ENCODE peak calls at places on chromosomes 3 and 15, in nine cellular contexts. T is AML-193, D is EL, E is tibial artery, L is globus pallidus, M is Daoy, U is MCF 10A, W is astrocyte of the spinal cord, N is M059J. K is an unnamed sample.
A peak's percentile ranks its signal among the peaks of the same experiment; 100 is the strongest.

GRCh38 chr3:122959339-122959738 is 68.2 kb downstream of the SEMA5B start:
- DNase-seq in T (no peak), D (no peak), E (no peak), L (no peak), M (no peak), U (no peak), W (no peak), N (no peak), K (no peak)

GRCh38 chr3:115784739-115785571 is 161.6 kb downstream of the GAP43 start:
- DNase-seq in T (no peak), D (peak; percentile 88), E (no peak), L (peak; percentile 13), M (peak; percentile 80), U (no peak), W (peak; percentile 80), N (peak; percentile 71), K (peak; percentile 77)

GRCh38 chr3:120645083-120645800 is 36.8 kb downstream of the HGD start:
- DNase-seq in T (no peak), D (peak; percentile 21), E (no peak), L (no peak), M (peak; percentile 52), U (no peak), W (no peak), N (peak; percentile 15), K (peak; percentile 87)

GRCh38 chr3:98986073-98986472 is 84.6 kb upstream of the DCBLD2 start:
- DNase-seq in T (no peak), D (peak; percentile 98), E (no peak), L (no peak), M (peak; percentile 77), U (peak; percentile 39), W (peak; percentile 87), N (peak; percentile 86), K (no peak)

GRCh38 chr3:146374146-146374545 is 95.2 kb downstream of the PLSCR2 start:
- DNase-seq in T (no peak), D (no peak), E (no peak), L (no peak), M (no peak), U (no peak), W (no peak), N (peak; percentile 26), K (no peak)

GRCh38 chr15:52021892-52022540 is 3.0 kb downstream of the MAPK6 start:
- DNase-seq in T (no peak), D (no peak), E (no peak), L (no peak), M (peak; percentile 31), U (no peak), W (no peak), N (no peak), K (no peak)

GRCh38 chr3:158727499-158728377 is 4.5 kb downstream of the RARRES1 start:
- DNase-seq in T (peak; percentile 82), D (peak; percentile 75), E (peak; percentile 63), L (peak; percentile 70), M (peak; percentile 61), U (peak; percentile 72), W (peak; percentile 84), N (peak; percentile 81), K (peak; percentile 83)

GRCh38 chr3:127009531-127009930 is 26.6 kb downstream of the PLXNA1 start:
- DNase-seq in T (no peak), D (no peak), E (no peak), L (no peak), M (no peak), U (no peak), W (no peak), N (no peak), K (no peak)

GRCh38 chr15:72751751-72752455 is 31.7 kb downstream of the ADPGK start:
- DNase-seq in T (peak; percentile 60), D (no peak), E (no peak), L (peak; percentile 43), M (no peak), U (no peak), W (peak; percentile 21), N (peak; percentile 11), K (no peak)

GRCh38 chr3:109278546-109278945 is 37.8 kb downstream of the DPPA2 start:
- DNase-seq in T (no peak), D (no peak), E (no peak), L (no peak), M (no peak), U (no peak), W (peak; percentile 30), N (peak; percentile 29), K (no peak)

GRCh38 chr3:52195823-52196331 is 2.1 kb upstream of the ALAS1 start:
- DNase-seq in T (peak; percentile 90), D (peak; percentile 36), E (peak; percentile 32), L (no peak), M (no peak), U (peak; percentile 83), W (no peak), N (peak; percentile 42), K (no peak)

GRCh38 chr3:109874900-109875735 is 537.8 kb upstream of the DPPA4 start:
- DNase-seq in T (no peak), D (peak; percentile 49), E (no peak), L (no peak), M (no peak), U (peak; percentile 26), W (no peak), N (peak; percentile 73), K (no peak)

GRCh38 chr3:128310286-128311058 is 156.2 kb downstream of the DNAJB8 start:
- DNase-seq in T (no peak), D (no peak), E (no peak), L (no peak), M (no peak), U (no peak), W (no peak), N (no peak), K (no peak)

GRCh38 chr3:52529376-52530333 is 4.0 kb downstream of the NT5DC2 start:
- DNase-seq in T (peak; percentile 39), D (no peak), E (peak; percentile 60), L (no peak), M (peak; percentile 33), U (peak; percentile 28), W (peak; percentile 65), N (peak; percentile 25), K (peak; percentile 63)

GRCh38 chr3:42431099-42431498 is 20.7 kb upstream of the LYZL4 start:
- DNase-seq in T (no peak), D (no peak), E (no peak), L (no peak), M (no peak), U (no peak), W (no peak), N (no peak), K (no peak)

GRCh38 chr15:40323953-40324937 is 753 bp downstream of the INAFM2 start:
- DNase-seq in T (no peak), D (no peak), E (no peak), L (no peak), M (peak; percentile 37), U (no peak), W (no peak), N (no peak), K (no peak)

GRCh38 chr3:194561306-194561974 is 71.8 kb downstream of the TMEM44 start:
- DNase-seq in T (no peak), D (peak; percentile 88), E (no peak), L (no peak), M (peak; percentile 42), U (no peak), W (peak; percentile 48), N (peak; percentile 91), K (no peak)

GRCh38 chr3:136835817-136836510 is 17.0 kb downstream of the SLC35G2 start:
- DNase-seq in T (no peak), D (no peak), E (no peak), L (no peak), M (no peak), U (no peak), W (no peak), N (peak; percentile 38), K (no peak)

GRCh38 chr3:66858656-66859381 is 139.3 kb upstream of the KBTBD8 start:
- DNase-seq in T (no peak), D (no peak), E (no peak), L (no peak), M (peak; percentile 34), U (no peak), W (no peak), N (no peak), K (no peak)

GRCh38 chr3:4656059-4656458 is 162.9 kb downstream of the ITPR1 start:
- DNase-seq in T (no peak), D (peak; percentile 69), E (peak; percentile 48), L (peak; percentile 65), M (peak; percentile 68), U (peak; percentile 71), W (peak; percentile 79), N (peak; percentile 66), K (peak; percentile 60)

GRCh38 chr15:57398336-57398735 is 22.0 kb downstream of the CGNL1 start:
- DNase-seq in T (no peak), D (no peak), E (no peak), L (no peak), M (no peak), U (no peak), W (no peak), N (no peak), K (no peak)

GRCh38 chr3:184604039-184604955 is 42.7 kb downstream of the EPHB3 start:
- DNase-seq in T (no peak), D (no peak), E (no peak), L (no peak), M (no peak), U (no peak), W (no peak), N (no peak), K (no peak)

GRCh38 chr15:76012021-76012551 is at the start of gene NRG4:
- DNase-seq in T (peak; percentile 11), D (no peak), E (no peak), L (no peak), M (peak; percentile 4), U (peak; percentile 35), W (no peak), N (peak; percentile 5), K (no peak)

GRCh38 chr3:197953881-197954280 is 3.9 kb downstream of the RPL35A start:
- DNase-seq in T (no peak), D (no peak), E (no peak), L (no peak), M (peak; percentile 35), U (peak; percentile 77), W (peak; percentile 78), N (peak; percentile 19), K (no peak)

GRCh38 chr15:92617197-92618037 is 38.2 kb downstream of the FAM174B start:
- DNase-seq in T (no peak), D (no peak), E (peak; percentile 46), L (no peak), M (peak; percentile 81), U (no peak), W (peak; percentile 86), N (peak; percentile 75), K (no peak)

GRCh38 chr3:56825579-56826438 is 24.1 kb upstream of the ARHGEF3 start:
- DNase-seq in T (no peak), D (no peak), E (no peak), L (peak; percentile 45), M (no peak), U (no peak), W (no peak), N (no peak), K (no peak)

GRCh38 chr3:10955694-10956453 is 36.7 kb upstream of the SLC6A1 start:
- DNase-seq in T (no peak), D (no peak), E (no peak), L (no peak), M (no peak), U (no peak), W (peak; percentile 80), N (no peak), K (no peak)

GRCh38 chr3:32432711-32433530 is 41.3 kb downstream of the CMTM7 start:
- DNase-seq in T (peak; percentile 79), D (no peak), E (no peak), L (no peak), M (no peak), U (no peak), W (no peak), N (no peak), K (no peak)

GRCh38 chr15:29935296-29936020 is 113.2 kb upstream of the TJP1 start:
- DNase-seq in T (no peak), D (no peak), E (no peak), L (no peak), M (no peak), U (peak; percentile 48), W (no peak), N (peak; percentile 18), K (no peak)

GRCh38 chr3:148990211-148990610 is 1.1 kb upstream of the GYG1 start:
- DNase-seq in T (peak; percentile 97), D (no peak), E (no peak), L (no peak), M (no peak), U (no peak), W (no peak), N (no peak), K (peak; percentile 16)